ENCODE peak calls at places on chromosomes 16 and 17, in nine cellular contexts. H is stimulated activated CD8-positive, alpha-beta memory T cell treated with anti-CD3 and anti-CD28 coated beads, Interleukin-12 subunit alpha, Interleukin-12 subunit beta, amount 100 ng/mL, for 4 hours; Y is iris pigment epithelial cell; P is RPMI8226; W is AG20443; V is endothelial cell; G is cardiac fibroblast; L is fibroblast of pulmonary artery; K is ELF-1. D is an unnamed sample.

GRCh38 chr17:45006927-45007461 is 38.9 kb upstream of the C1QL1 start:
- DNase-seq in G (no peak), L (no peak), P (no peak), W (peak; percentile 35), H (no peak), Y (no peak), V (no peak), K (peak; percentile 14), D (no peak)

GRCh38 chr16:53058441-53058840 is 3.6 kb downstream of the CHD9 start:
- DNase-seq in V (no peak), G (no peak), P (no peak), H (no peak), L (no peak), W (no peak), Y (no peak), K (no peak), D (no peak)

GRCh38 chr17:5619088-5619740 is 34.9 kb upstream of the NLRP1 start:
- DNase-seq in H (no peak), W (no peak), L (no peak), K (no peak), P (peak; percentile 35), V (no peak), G (no peak), Y (no peak), D (no peak)

GRCh38 chr17:32503251-32504165 is 16.7 kb downstream of the CDK5R1 start:
- DNase-seq in W (no peak), P (peak; percentile 86), V (no peak), G (no peak), L (no peak), Y (peak; percentile 27), H (no peak), K (peak; percentile 29), D (peak; percentile 76)

GRCh38 chr16:4904942-4905615 is 31.9 kb downstream of the PPL start:
- DNase-seq in K (no peak), V (no peak), W (no peak), H (no peak), Y (no peak), L (no peak), G (no peak), P (no peak), D (no peak)

GRCh38 chr17:43905985-43906852 is 1.1 kb downstream of the MPP2 start:
- DNase-seq in W (peak; percentile 82), G (peak; percentile 56), H (no peak), L (peak; percentile 49), P (peak; percentile 32), V (peak; percentile 62), K (peak; percentile 87), Y (peak; percentile 43), D (no peak)

GRCh38 chr16:56237451-56237930 is 46.2 kb downstream of the GNAO1 start:
- DNase-seq in Y (no peak), L (no peak), V (no peak), G (no peak), H (no peak), P (no peak), K (no peak), W (peak; percentile 31), D (no peak)

GRCh38 chr17:28865946-28866752 is 11.3 kb downstream of the ERAL1 start:
- DNase-seq in Y (no peak), P (no peak), H (no peak), L (peak; percentile 75), K (no peak), W (peak; percentile 33), V (no peak), G (peak; percentile 62), D (no peak)

GRCh38 chr16:10097273-10097672 is 85.0 kb downstream of the GRIN2A start:
- DNase-seq in H (no peak), P (no peak), K (no peak), L (no peak), W (no peak), Y (no peak), V (no peak), G (no peak), D (no peak)

GRCh38 chr16:19691161-19691850 is 26.7 kb downstream of the KNOP1 start:
- DNase-seq in L (no peak), Y (no peak), H (no peak), P (no peak), G (no peak), V (no peak), W (no peak), K (peak; percentile 30), D (no peak)

GRCh38 chr17:57499648-57500049 is 243.3 kb downstream of the MSI2 start:
- DNase-seq in Y (no peak), W (peak; percentile 83), H (no peak), K (no peak), G (no peak), P (no peak), V (no peak), L (no peak), D (no peak)

GRCh38 chr17:48747445-48748363 is 19.2 kb upstream of the HOXB13 start:
- DNase-seq in W (no peak), P (no peak), H (no peak), L (no peak), V (no peak), Y (no peak), G (no peak), K (peak; percentile 63), D (no peak)

GRCh38 chr16:56860226-56861020 is 4.6 kb upstream of the SLC12A3 start:
- DNase-seq in L (no peak), W (no peak), Y (no peak), H (no peak), V (no peak), K (peak; percentile 20), P (peak; percentile 87), G (no peak), D (peak; percentile 89)

GRCh38 chr16:58685084-58685449 is 497 bp upstream of the SLC38A7 start:
- DNase-seq in H (no peak), L (no peak), G (no peak), Y (no peak), P (no peak), W (no peak), K (no peak), V (no peak), D (no peak)

GRCh38 chr17:71461504-71462197 is 659.2 kb upstream of the SOX9 start:
- DNase-seq in G (no peak), Y (no peak), L (no peak), K (peak; percentile 8), H (no peak), W (no peak), V (no peak), P (no peak), D (no peak)

GRCh38 chr17:41199421-41200098 is 9.9 kb downstream of the KRTAP9-1 start:
- DNase-seq in P (no peak), L (no peak), Y (no peak), W (no peak), H (no peak), V (no peak), K (no peak), G (no peak), D (no peak)

GRCh38 chr17:66775881-66776400 is 59.0 kb upstream of the CACNG5 start:
- DNase-seq in L (no peak), V (no peak), K (peak; percentile 93), W (no peak), G (no peak), H (no peak), P (no peak), Y (no peak), D (no peak)

GRCh38 chr17:61805399-61805798 is 57.9 kb downstream of the BRIP1 start:
- DNase-seq in Y (peak; percentile 80), P (no peak), G (peak; percentile 23), K (no peak), H (no peak), V (no peak), W (peak; percentile 52), L (peak; percentile 36), D (no peak)

GRCh38 chr16:66899945-66900688 is 18.6 kb downstream of the CDH16 start:
- DNase-seq in H (no peak), V (peak; percentile 30), G (peak; percentile 80), K (peak; percentile 51), P (peak; percentile 63), W (peak; percentile 64), Y (peak; percentile 84), L (peak; percentile 78), D (no peak)

GRCh38 chr16:81207076-81207475 is 31.4 kb upstream of the BCO1 start:
- DNase-seq in K (no peak), W (no peak), L (no peak), P (no peak), G (peak; percentile 13), Y (no peak), H (no peak), V (no peak), D (no peak)

GRCh38 chr16:31134625-31135534 is 647 bp downstream of the PRSS8 start:
- DNase-seq in Y (no peak), G (no peak), L (no peak), V (no peak), H (no peak), K (peak; percentile 85), P (peak; percentile 72), W (no peak), D (no peak)

GRCh38 chr16:85514601-85515318 is 98.4 kb upstream of the GSE1 start:
- DNase-seq in V (no peak), H (no peak), W (peak; percentile 94), Y (peak; percentile 92), G (peak; percentile 93), K (peak; percentile 93), P (no peak), L (peak; percentile 90), D (no peak)

GRCh38 chr16:21523411-21524067 is 75.8 kb upstream of the METTL9 start:
- DNase-seq in H (no peak), K (peak; percentile 34), L (no peak), G (no peak), V (no peak), W (no peak), Y (no peak), P (no peak), D (no peak)

GRCh38 chr16:86529160-86529559 is 18.8 kb downstream of the FOXF1 start:
- DNase-seq in P (no peak), W (no peak), L (no peak), H (no peak), G (peak; percentile 18), K (no peak), Y (peak; percentile 22), V (no peak), D (no peak)

GRCh38 chr16:31487720-31488629 is 5.1 kb downstream of the SLC5A2 start:
- DNase-seq in Y (peak; percentile 25), H (peak; percentile 58), G (peak; percentile 30), K (peak; percentile 58), V (no peak), L (no peak), P (peak; percentile 90), W (peak; percentile 73), D (peak; percentile 73)

GRCh38 chr16:81520560-81521135 is 76.0 kb downstream of the CMIP start:
- DNase-seq in L (no peak), V (no peak), P (no peak), W (no peak), Y (no peak), K (no peak), G (no peak), H (no peak), D (no peak)

GRCh38 chr16:20851601-20852000 is 45.3 kb downstream of the REXO5 start:
- DNase-seq in L (peak; percentile 99), W (peak; percentile 89), G (peak; percentile 99), Y (peak; percentile 95), V (no peak), K (no peak), P (no peak), H (no peak), D (no peak)

GRCh38 chr16:85651822-85652430 is 36.8 kb downstream of the GINS2 start:
- DNase-seq in P (no peak), V (no peak), L (no peak), G (peak; percentile 25), H (no peak), W (no peak), Y (no peak), K (no peak), D (no peak)

D was measured in MM.1S.